ENCODE peak calls at places on chromosomes 1 and 21, in six cellular contexts. G is naive thymus-derived CD8-positive, alpha-beta T cell; J is ELR; P is HTR-8/SVneo; Z is GM23248; F is stimulated activated CD4-positive, alpha-beta T cell treated with anti-CD3 and anti-CD28 coated beads, Interleukin-12 subunit alpha, Interleukin-12 subunit beta, amount 100 ng/mL, for 48 hours. V is an unnamed sample.

GRCh38 chr1:22208265-22208972 is 65.5 kb upstream of the WNT4 start:
- DNase-seq in F (no peak), G (no peak), J (no peak), P (no peak), Z (no peak), V (no peak)

GRCh38 chr21:36914244-36915013 is 52.0 kb downstream of the HLCS start:
- DNase-seq in G (no peak), J (no peak), F (no peak), Z (no peak), P (no peak), V (no peak)

GRCh38 chr1:25361901-25362300 is 23.8 kb downstream of the TMEM50A start:
- DNase-seq in P (no peak), F (no peak), J (no peak), Z (no peak), G (no peak), V (no peak)

GRCh38 chr1:78096976-78097375 is 51.2 kb downstream of the GIPC2 start:
- DNase-seq in F (no peak), J (no peak), G (no peak), Z (no peak), P (no peak), V (no peak)

GRCh38 chr1:232432313-232432712 is 197.6 kb downstream of the SIPA1L2 start:
- DNase-seq in J (no peak), P (no peak), G (no peak), F (no peak), Z (no peak), V (no peak)

GRCh38 chr1:230308039-230308438 is 118.1 kb downstream of the PGBD5 start:
- DNase-seq in J (peak), G (no peak), P (peak), Z (peak), F (no peak), V (peak)

GRCh38 chr1:239608469-239608868 is 222.1 kb downstream of the CHRM3 start:
- DNase-seq in P (no peak), F (no peak), Z (no peak), G (no peak), J (no peak), V (no peak)

GRCh38 chr1:66416295-66416694 is 117.7 kb upstream of the SGIP1 start:
- DNase-seq in J (peak), F (no peak), P (no peak), G (no peak), Z (peak), V (no peak)

GRCh38 chr1:17725084-17725718 is 29.9 kb upstream of the ACTL8 start:
- DNase-seq in G (no peak), J (peak), Z (peak), F (no peak), P (no peak), V (no peak)

GRCh38 chr1:182015360-182015759 is 46.2 kb downstream of the ZNF648 start:
- DNase-seq in J (no peak), G (no peak), Z (peak), F (no peak), P (no peak), V (no peak)

GRCh38 chr1:88697503-88697902 is 13.4 kb downstream of the PKN2 start:
- DNase-seq in Z (peak), F (no peak), G (no peak), J (peak), P (no peak), V (no peak)

GRCh38 chr1:229893762-229894444 is 173.1 kb upstream of the GALNT2 start:
- DNase-seq in G (no peak), J (peak), P (no peak), Z (no peak), F (no peak), V (no peak)

GRCh38 chr21:35212393-35213127 is 163.5 kb upstream of the RUNX1 start:
- DNase-seq in Z (peak), P (no peak), G (no peak), J (peak), F (no peak), V (no peak)

GRCh38 chr1:26772687-26773086 is 15.1 kb upstream of the PIGV start:
- DNase-seq in J (peak), G (no peak), Z (peak), P (peak), F (no peak), V (no peak)

GRCh38 chr1:236808005-236808404 is 12.9 kb downstream of the MTR start:
- DNase-seq in F (no peak), J (no peak), Z (no peak), G (no peak), P (no peak), V (no peak)

GRCh38 chr1:55700359-55701130 is 485.4 kb upstream of the USP24 start:
- DNase-seq in J (peak), Z (peak), G (no peak), P (no peak), F (no peak), V (no peak)

GRCh38 chr21:30839304-30839703 is 9.7 kb upstream of the KRTAP7-1 start:
- DNase-seq in Z (peak), G (no peak), F (no peak), J (peak), P (peak), V (peak)

GRCh38 chr1:51304360-51304759 is 26.0 kb downstream of the TTC39A start:
- DNase-seq in F (no peak), Z (no peak), J (no peak), G (no peak), P (no peak), V (no peak)

GRCh38 chr1:153652795-153653507 is 5.6 kb upstream of the SNAPIN start:
- DNase-seq in F (no peak), P (no peak), Z (peak), J (peak), G (no peak), V (peak)

GRCh38 chr1:110134050-110134595 is 16.2 kb upstream of the SLC6A17 start:
- DNase-seq in J (no peak), P (no peak), Z (peak), F (no peak), G (no peak), V (no peak)

GRCh38 chr1:176604461-176604860 is 141.5 kb downstream of the PAPPA2 start:
- DNase-seq in Z (no peak), P (no peak), G (no peak), J (no peak), F (no peak), V (no peak)

GRCh38 chr1:46903481-46903880 is 37.8 kb downstream of the CYP4A11 start:
- DNase-seq in F (no peak), G (no peak), Z (no peak), J (no peak), P (no peak), V (peak)

GRCh38 chr21:45494851-45495680 is 47.2 kb downstream of the SLC19A1 start:
- DNase-seq in G (no peak), F (no peak), J (no peak), Z (no peak), P (no peak), V (peak)

GRCh38 chr1:164841723-164842465 is 282.9 kb downstream of the PBX1 start:
- DNase-seq in G (no peak), J (no peak), Z (no peak), P (no peak), F (no peak), V (no peak)

GRCh38 chr1:35808376-35809155 is 750 bp downstream of the AGO4 start:
- DNase-seq in J (peak), Z (peak), P (peak), G (peak), F (peak), V (peak)

GRCh38 chr1:32335619-32335950 is 448 bp downstream of the MARCKSL1 start:
- DNase-seq in G (no peak), Z (no peak), P (no peak), J (no peak), F (no peak), V (no peak)

GRCh38 chr1:70552662-70553061 is 141.6 kb downstream of the CTH start:
- DNase-seq in Z (no peak), J (no peak), P (no peak), G (no peak), F (no peak), V (no peak)

GRCh38 chr1:19639999-19640362 is 4.1 kb upstream of the NBL1 start:
- DNase-seq in J (peak), F (no peak), P (no peak), Z (peak), G (no peak), V (no peak)

GRCh38 chr1:154784924-154785531 is 85.1 kb downstream of the KCNN3 start:
- DNase-seq in J (no peak), G (peak), F (peak), P (no peak), Z (no peak), V (no peak)

GRCh38 chr1:93672069-93672468 is 9.6 kb downstream of the BCAR3 start:
- DNase-seq in F (no peak), Z (peak), J (peak), P (no peak), G (no peak), V (no peak)

V was measured in pancreas.